ENCODE peak calls at places on chromosome 19, in ten cellular contexts. I, E, L, M, G, P, Q, W, N and B are unnamed samples.

GRCh38 chr19:8638078-8638619 is 7.7 kb downstream of the NFILZ start:
- DNase-seq in I (no peak), E (no peak), L (peak), M (no peak), G (no peak), P (no peak), Q (no peak), W (no peak), N (peak), B (no peak)

GRCh38 chr19:4343056-4343844 is at the start of gene MPND:
- DNase-seq in I (peak), E (peak), L (peak), M (peak), G (peak), P (peak), Q (peak), W (peak), N (peak), B (peak)

GRCh38 chr19:6087074-6087506 is 23.2 kb downstream of the RFX2 start:
- DNase-seq in I (peak), E (no peak), L (no peak), M (no peak), G (no peak), P (no peak), Q (peak), W (no peak), N (no peak), B (no peak)

GRCh38 chr19:28932446-28932845 is 280.5 kb downstream of the UQCRFS1 start:
- DNase-seq in I (no peak), E (no peak), L (no peak), M (no peak), G (no peak), P (no peak), Q (no peak), W (no peak), N (no peak), B (no peak)

GRCh38 chr19:51467864-51468544 is 9.8 kb upstream of the SIGLEC8 start:
- DNase-seq in I (no peak), E (no peak), L (no peak), M (no peak), G (no peak), P (no peak), Q (no peak), W (no peak), N (no peak), B (no peak)

GRCh38 chr19:2762783-2763496 is 20.1 kb downstream of the SGTA start:
- DNase-seq in I (no peak), E (no peak), L (no peak), M (no peak), G (no peak), P (no peak), Q (no peak), W (no peak), N (no peak), B (no peak)

GRCh38 chr19:5536337-5536894 is 31.3 kb downstream of the TINCR start:
- DNase-seq in I (no peak), E (no peak), L (peak), M (no peak), G (peak), P (no peak), Q (no peak), W (no peak), N (peak), B (no peak)

GRCh38 chr19:16899566-16900075 is 10.8 kb downstream of the F2RL3 start:
- DNase-seq in I (no peak), E (no peak), L (peak), M (no peak), G (no peak), P (peak), Q (peak), W (peak), N (no peak), B (no peak)

GRCh38 chr19:12611361-12611699 is 610 bp downstream of the ZNF791 start:
- DNase-seq in I (peak), E (no peak), L (peak), M (peak), G (peak), P (peak), Q (no peak), W (peak), N (peak), B (no peak)

GRCh38 chr19:32354345-32354744 is 8.9 kb downstream of the ZNF507 start:
- DNase-seq in I (no peak), E (no peak), L (no peak), M (no peak), G (no peak), P (no peak), Q (no peak), W (no peak), N (no peak), B (no peak)